ENCODE peak calls at places on chromosomes 13 and 19, in four cellular contexts. U is activated CD4-positive, alpha-beta T cell treated with anti-CD3 and anti-CD28 coated beads for 24 hours; N is WTC11; T is activated T-helper 1 cell treated with anti-CD3 and anti-CD28 coated beads, Interleukin-12 subunit alpha, Interleukin-12 subunit beta, Interleukin-2, Interleukin-4 antibody, amounts not matched to agents 30 ng/mL and 10 ng/mL and 1 ng/mL, durations not matched to agents 14 hours and 24 hours and 36 hours. J is an unnamed sample.

GRCh38 chr19:31969955-31970545 is 375.4 kb upstream of the ZNF507 start:
- DNase-seq in N (no peak), U (no peak), T (no peak), J (no peak)

GRCh38 chr19:29845576-29846176 is 33.9 kb downstream of the CCNE1 start:
- DNase-seq in U (no peak), T (no peak), N (no peak), J (no peak)

GRCh38 chr19:8148410-8149231 is 771 bp downstream of the FBN3 start:
- DNase-seq in N (peak), T (no peak), U (no peak), J (peak)

GRCh38 chr19:55464669-55465068 is at the start of gene C19orf85:
- DNase-seq in N (peak), U (no peak), T (no peak), J (no peak)

GRCh38 chr13:24217601-24218281 is 57.2 kb downstream of the SPATA13 start:
- DNase-seq in N (no peak), T (no peak), U (no peak), J (no peak)

GRCh38 chr13:80276371-80277289 is 64.3 kb downstream of the SPRY2 start:
- DNase-seq in T (no peak), N (peak), U (no peak), J (no peak)

GRCh38 chr19:29724102-29724641 is 9.1 kb upstream of the C19orf12 start:
- DNase-seq in U (no peak), N (peak), T (no peak), J (no peak)

GRCh38 chr13:113934576-113934975 is 39.3 kb downstream of the C13orf46 start:
- DNase-seq in N (no peak), T (no peak), U (no peak), J (no peak)

GRCh38 chr13:30845297-30846214 is 60.5 kb upstream of the MEDAG start:
- DNase-seq in U (no peak), N (no peak), T (no peak), J (no peak)

GRCh38 chr19:49019242-49019932 is 2.5 kb upstream of the LHB start:
- DNase-seq in U (peak), T (peak), N (peak), J (peak)

GRCh38 chr13:30607908-30608307 is 9.8 kb upstream of the USPL1 start:
- DNase-seq in T (peak), N (no peak), U (peak), J (peak)

GRCh38 chr19:11138659-11139526 is 16.7 kb downstream of the SPC24 start:
- DNase-seq in N (peak), T (no peak), U (no peak), J (no peak)

GRCh38 chr19:1268392-1269064 is 604 bp upstream of the CIRBP start:
- DNase-seq in T (no peak), U (no peak), N (no peak), J (no peak)

J was measured in GM19239.